ENCODE peak calls at places on chromosomes 3 and 15, in seven cellular contexts. B is thyroid gland; I is body of pancreas; T is activated CD4-positive, alpha-beta T cell treated with anti-CD3 and anti-CD28 coated beads, Interleukin-2, amount 10 ng/mL, durations not matched to agents 7 days and 5 days; A is NAMALWA; N is T-helper 9 cell; U is iPS-NIHi11. H is an unnamed sample.

GRCh38 chr15:35958021-35958420 is 412.1 kb upstream of the DPH6 start:
- DNase-seq in U (no peak), T (no peak), A (no peak), B (no peak), I (no peak), N (no peak), H (no peak)

GRCh38 chr3:192106528-192106927 is 620.8 kb downstream of the FGF12 start:
- DNase-seq in A (no peak), U (no peak), B (no peak), I (no peak), N (no peak), T (no peak), H (no peak)

GRCh38 chr15:23467110-23467600 is 20.1 kb upstream of the GOLGA6L2 start:
- DNase-seq in T (no peak), U (peak), N (no peak), B (no peak), A (peak), I (no peak), H (no peak)

GRCh38 chr3:66418432-66419052 is 82.3 kb downstream of the LRIG1 start:
- DNase-seq in I (peak), N (no peak), T (no peak), A (no peak), B (peak), U (no peak), H (no peak)

GRCh38 chr3:112007641-112008040 is 8.9 kb downstream of the TAGLN3 start:
- DNase-seq in I (no peak), B (peak), N (no peak), T (no peak), U (no peak), A (no peak), H (no peak)

GRCh38 chr15:83318861-83319415 is 34.5 kb upstream of the BNC1 start:
- DNase-seq in B (no peak), A (no peak), I (no peak), T (no peak), N (no peak), U (no peak), H (no peak)

GRCh38 chr15:78147566-78147965 is 1.6 kb upstream of the IDH3A start:
- DNase-seq in N (no peak), T (no peak), I (no peak), A (no peak), U (no peak), B (no peak), H (no peak)

GRCh38 chr15:70226337-70226980 is 128.7 kb upstream of the TLE3 start:
- DNase-seq in T (no peak), A (no peak), B (no peak), N (no peak), U (no peak), I (no peak), H (no peak)

GRCh38 chr15:35481992-35482391 is 64.0 kb downstream of the DPH6 start:
- DNase-seq in I (no peak), A (no peak), T (no peak), U (peak), B (peak), N (no peak), H (no peak)

GRCh38 chr3:148084931-148085330 is 612.8 kb upstream of the AGTR1 start:
- DNase-seq in A (peak), U (no peak), I (no peak), B (no peak), T (no peak), N (no peak), H (no peak)

GRCh38 chr3:163056874-163057497 is 1560.4 kb downstream of the OTOL1 start:
- DNase-seq in T (peak), B (peak), U (peak), I (peak), N (no peak), A (peak), H (peak)

GRCh38 chr15:56460046-56460445 is 4.9 kb downstream of the MNS1 start:
- DNase-seq in U (no peak), N (no peak), B (no peak), T (no peak), I (no peak), A (no peak), H (no peak)

GRCh38 chr3:53996153-53996861 is 104.6 kb upstream of the SELENOK start:
- DNase-seq in T (no peak), N (no peak), A (no peak), B (no peak), U (no peak), I (no peak), H (no peak)

GRCh38 chr3:12508316-12508715 is 24.0 kb downstream of the TSEN2 start:
- DNase-seq in N (no peak), B (no peak), U (no peak), A (no peak), I (no peak), T (no peak), H (no peak)

GRCh38 chr3:154745925-154746324 is 315.9 kb upstream of the GPR149 start:
- DNase-seq in T (no peak), B (peak), U (no peak), I (no peak), N (no peak), A (no peak), H (no peak)

GRCh38 chr3:152773633-152774032 is 61.3 kb upstream of the P2RY1 start:
- DNase-seq in I (no peak), N (no peak), B (no peak), U (no peak), A (no peak), T (no peak), H (no peak)

GRCh38 chr15:69424001-69424400 is 9.9 kb downstream of the KIF23 start:
- DNase-seq in U (no peak), B (no peak), T (no peak), A (no peak), I (no peak), N (no peak), H (no peak)

GRCh38 chr3:43892535-43892934 is 201.8 kb downstream of the ABHD5 start:
- DNase-seq in B (peak), T (no peak), N (no peak), U (no peak), A (peak), I (no peak), H (peak)

GRCh38 chr15:74420193-74420905 is 13.4 kb downstream of the SEMA7A start:
- DNase-seq in B (no peak), U (no peak), T (no peak), I (peak), A (no peak), N (no peak), H (no peak)

H was measured in GDM1.